ENCODE peak calls at places on chromosomes 13 and 19, in nine cellular contexts. One of them, this sample, is unnamed. For H3K36me3, the result is how much of the 10 kb centered on the place peaks cover.

GRCh38 chr19:16136185-16137067 is 7.1 kb upstream of the HSH2D start:
- DNase-seq in adrenal gland: no peak
- DNase-seq in HepG2: no peak
- DNase-seq in kidney epithelial cell: no peak
- DNase-seq in WERI-Rb-1: no peak
- DNase-seq in H1: no peak
- DNase-seq in tibial artery: no peak
- DNase-seq in neural progenitor cell: no peak
- DNase-seq in PC-3: no peak
- DNase-seq in this sample: no peak

GRCh38 chr13:30898721-30899188 is 7.3 kb upstream of the MEDAG start:
- DNase-seq in adrenal gland: peak
- DNase-seq in HepG2: peak
- DNase-seq in kidney epithelial cell: peak
- DNase-seq in WERI-Rb-1: no peak
- DNase-seq in H1: no peak
- DNase-seq in tibial artery: peak
- DNase-seq in neural progenitor cell: no peak
- DNase-seq in PC-3: peak
- DNase-seq in this sample: peak

GRCh38 chr19:38870612-38871011 is 7.5 kb downstream of the RINL start:
- DNase-seq in adrenal gland: no peak
- DNase-seq in HepG2: no peak
- DNase-seq in kidney epithelial cell: no peak
- DNase-seq in WERI-Rb-1: no peak
- DNase-seq in H1: no peak
- DNase-seq in tibial artery: no peak
- DNase-seq in neural progenitor cell: no peak
- DNase-seq in PC-3: no peak
- DNase-seq in this sample: no peak

GRCh38 chr13:30759748-30760147 is 24.4 kb downstream of the ALOX5AP start:
- DNase-seq in adrenal gland: no peak
- DNase-seq in HepG2: no peak
- DNase-seq in kidney epithelial cell: no peak
- DNase-seq in WERI-Rb-1: no peak
- DNase-seq in H1: no peak
- DNase-seq in tibial artery: no peak
- DNase-seq in neural progenitor cell: no peak
- DNase-seq in PC-3: no peak
- DNase-seq in this sample: peak

GRCh38 chr19:10288662-10289166 is 1.0 kb upstream of the ICAM5 start:
- DNase-seq in adrenal gland: no peak
- DNase-seq in HepG2: peak
- DNase-seq in kidney epithelial cell: no peak
- DNase-seq in WERI-Rb-1: peak
- DNase-seq in H1: peak
- DNase-seq in tibial artery: no peak
- DNase-seq in neural progenitor cell: peak
- DNase-seq in PC-3: peak
- DNase-seq in this sample: no peak

GRCh38 chr13:83498486-83499190 is 383.6 kb downstream of the SLITRK1 start:
- DNase-seq in adrenal gland: no peak
- DNase-seq in HepG2: no peak
- DNase-seq in kidney epithelial cell: no peak
- DNase-seq in WERI-Rb-1: no peak
- DNase-seq in H1: no peak
- DNase-seq in tibial artery: no peak
- DNase-seq in neural progenitor cell: no peak
- DNase-seq in PC-3: peak
- DNase-seq in this sample: peak

GRCh38 chr13:59710995-59711701 is 452.6 kb downstream of the DIAPH3 start:
- DNase-seq in adrenal gland: no peak
- DNase-seq in HepG2: no peak
- DNase-seq in kidney epithelial cell: no peak
- DNase-seq in WERI-Rb-1: no peak
- DNase-seq in H1: no peak
- DNase-seq in tibial artery: no peak
- DNase-seq in neural progenitor cell: no peak
- DNase-seq in PC-3: no peak
- DNase-seq in this sample: no peak

GRCh38 chr19:29260477-29261317 is 47.7 kb upstream of the UQCRFS1 start:
- DNase-seq in adrenal gland: peak
- DNase-seq in HepG2: peak
- DNase-seq in kidney epithelial cell: no peak
- DNase-seq in WERI-Rb-1: peak
- DNase-seq in H1: peak
- DNase-seq in tibial artery: no peak
- DNase-seq in neural progenitor cell: peak
- DNase-seq in PC-3: no peak
- DNase-seq in this sample: no peak

GRCh38 chr13:41763772-41764171 is 197.1 kb downstream of the VWA8 start:
- DNase-seq in adrenal gland: no peak
- DNase-seq in HepG2: no peak
- DNase-seq in kidney epithelial cell: no peak
- DNase-seq in WERI-Rb-1: no peak
- DNase-seq in H1: no peak
- DNase-seq in tibial artery: no peak
- DNase-seq in neural progenitor cell: no peak
- DNase-seq in PC-3: no peak
- DNase-seq in this sample: no peak

DNA sequence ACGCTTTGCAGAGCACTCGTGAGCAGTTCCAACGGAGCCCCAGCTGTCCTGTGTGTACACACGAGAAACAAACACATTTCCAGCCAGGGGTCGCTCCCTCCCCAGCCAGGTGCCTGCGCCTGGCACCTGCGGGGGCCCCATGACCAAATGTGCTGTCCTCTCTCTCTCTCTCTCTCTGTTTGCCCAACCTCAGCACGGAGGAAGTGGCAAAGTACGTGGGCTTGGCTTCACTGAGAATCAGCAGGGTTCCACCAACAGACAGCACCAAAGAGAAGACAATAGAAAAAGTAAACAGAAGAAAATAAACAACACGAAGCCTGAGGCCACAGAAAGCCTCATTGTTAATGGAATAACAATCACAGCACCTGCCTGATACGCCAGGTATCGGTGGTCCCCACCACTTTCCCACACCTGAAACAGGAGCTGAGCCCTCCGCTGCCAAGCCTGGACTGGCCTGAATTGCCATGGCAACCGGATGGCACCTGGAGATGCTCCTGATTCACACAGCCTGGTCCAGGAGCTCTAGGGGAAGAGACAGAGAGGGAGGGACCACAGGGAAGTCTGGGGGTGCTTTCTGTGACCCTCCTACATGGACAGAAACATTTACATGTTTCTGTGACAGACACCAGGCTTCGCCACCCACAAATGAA is 103.9 kb upstream of the CACNA1A start:
- DNase-seq in adrenal gland: no peak
- DNase-seq in HepG2: no peak
- DNase-seq in kidney epithelial cell: no peak
- DNase-seq in WERI-Rb-1: peak
- DNase-seq in H1: no peak
- DNase-seq in tibial artery: no peak
- DNase-seq in neural progenitor cell: peak
- DNase-seq in PC-3: peak
- DNase-seq in this sample: no peak
- TF ChIP-seq CTCF in adrenal gland: no peak
- TF ChIP-seq CTCF in HepG2: peak
- TF ChIP-seq CTCF in kidney epithelial cell: no peak
- TF ChIP-seq CTCF in WERI-Rb-1: no peak
- TF ChIP-seq CTCF in H1: peak
- TF ChIP-seq CTCF in tibial artery: no peak
- TF ChIP-seq CTCF in neural progenitor cell: peak
- TF ChIP-seq CTCF in PC-3: peak
- TF ChIP-seq CTCF in this sample: no peak

GRCh38 chr13:22736084-22736767 is 444.6 kb upstream of the SGCG start:
- DNase-seq in adrenal gland: no peak
- DNase-seq in HepG2: no peak
- DNase-seq in kidney epithelial cell: no peak
- DNase-seq in WERI-Rb-1: no peak
- DNase-seq in H1: no peak
- DNase-seq in tibial artery: no peak
- DNase-seq in neural progenitor cell: no peak
- DNase-seq in PC-3: no peak
- DNase-seq in this sample: no peak
- H3K4me3 ChIP-seq in adrenal gland: no peak
- H3K4me3 ChIP-seq in HepG2: no peak
- H3K4me3 ChIP-seq in kidney epithelial cell: no peak
- H3K4me3 ChIP-seq in WERI-Rb-1: no peak
- H3K4me3 ChIP-seq in H1: no peak
- H3K4me3 ChIP-seq in tibial artery: no peak
- H3K4me3 ChIP-seq in neural progenitor cell: no peak
- H3K4me3 ChIP-seq in PC-3: no peak
- H3K4me3 ChIP-seq in this sample: no peak

GRCh38 chr19:40374084-40374483 is 15.9 kb downstream of the HIPK4 start:
- DNase-seq in adrenal gland: peak
- DNase-seq in HepG2: no peak
- DNase-seq in kidney epithelial cell: no peak
- DNase-seq in WERI-Rb-1: no peak
- DNase-seq in H1: no peak
- DNase-seq in tibial artery: no peak
- DNase-seq in neural progenitor cell: no peak
- DNase-seq in PC-3: no peak
- DNase-seq in this sample: no peak
- H3K36me3 ChIP-seq in adrenal gland: under half
- H3K36me3 ChIP-seq in HepG2: under half
- H3K36me3 ChIP-seq in kidney epithelial cell: under half
- H3K36me3 ChIP-seq in WERI-Rb-1: under half
- H3K36me3 ChIP-seq in H1: under half
- H3K36me3 ChIP-seq in tibial artery: half or more
- H3K36me3 ChIP-seq in neural progenitor cell: under half
- H3K36me3 ChIP-seq in PC-3: under half
- H3K36me3 ChIP-seq in this sample: under half

GRCh38 chr13:74015137-74015536 is 119.1 kb downstream of the KLF12 start:
- DNase-seq in adrenal gland: no peak
- DNase-seq in HepG2: no peak
- DNase-seq in kidney epithelial cell: no peak
- DNase-seq in WERI-Rb-1: no peak
- DNase-seq in H1: no peak
- DNase-seq in tibial artery: no peak
- DNase-seq in neural progenitor cell: no peak
- DNase-seq in PC-3: peak
- DNase-seq in this sample: no peak
- TF ChIP-seq CTCF in adrenal gland: no peak
- TF ChIP-seq CTCF in HepG2: no peak
- TF ChIP-seq CTCF in kidney epithelial cell: peak
- TF ChIP-seq CTCF in WERI-Rb-1: no peak
- TF ChIP-seq CTCF in H1: peak
- TF ChIP-seq CTCF in tibial artery: no peak
- TF ChIP-seq CTCF in neural progenitor cell: peak
- TF ChIP-seq CTCF in PC-3: peak
- TF ChIP-seq CTCF in this sample: no peak

DNA sequence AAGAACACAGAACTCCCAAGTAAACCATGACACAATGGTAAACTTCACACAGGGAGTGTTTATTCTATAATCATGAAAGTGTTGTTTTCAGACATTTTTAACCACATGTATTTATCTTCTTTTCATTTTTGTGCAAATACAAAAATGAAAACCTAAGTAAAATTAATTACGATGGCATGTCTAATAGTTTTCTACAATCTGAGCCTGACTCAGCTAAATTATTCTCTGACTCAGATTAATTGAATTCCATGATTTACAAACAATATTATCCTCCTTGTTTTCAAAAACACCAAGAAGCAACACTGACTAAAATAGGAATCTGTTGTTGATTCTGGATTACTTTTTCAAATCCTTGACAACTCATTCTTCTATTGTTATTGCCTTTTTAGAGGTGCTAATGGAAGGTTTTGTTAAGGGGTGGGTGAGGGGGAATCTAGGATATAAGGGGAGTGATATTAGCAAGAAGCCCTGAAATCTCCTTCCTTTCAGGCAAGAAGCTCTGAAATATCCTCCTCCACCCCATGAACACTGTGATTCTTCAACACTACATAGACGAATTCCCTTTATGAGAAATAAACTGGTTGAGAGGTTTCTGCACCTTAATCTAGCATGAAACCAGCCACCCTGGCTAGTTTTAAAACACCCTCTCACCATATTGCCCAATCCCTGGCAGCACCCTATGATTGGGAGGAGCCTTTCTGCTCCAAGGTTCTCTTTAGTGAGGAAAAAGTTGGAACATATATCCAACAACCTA is 1057.7 kb upstream of the PCDH20 start:
- DNase-seq in adrenal gland: no peak
- DNase-seq in HepG2: no peak
- DNase-seq in kidney epithelial cell: no peak
- DNase-seq in WERI-Rb-1: no peak
- DNase-seq in H1: no peak
- DNase-seq in tibial artery: no peak
- DNase-seq in neural progenitor cell: no peak
- DNase-seq in PC-3: no peak
- DNase-seq in this sample: no peak
- H3K4me3 ChIP-seq in adrenal gland: no peak
- H3K4me3 ChIP-seq in HepG2: no peak
- H3K4me3 ChIP-seq in kidney epithelial cell: no peak
- H3K4me3 ChIP-seq in WERI-Rb-1: no peak
- H3K4me3 ChIP-seq in H1: peak
- H3K4me3 ChIP-seq in tibial artery: no peak
- H3K4me3 ChIP-seq in neural progenitor cell: no peak
- H3K4me3 ChIP-seq in PC-3: no peak
- H3K4me3 ChIP-seq in this sample: no peak

DNA sequence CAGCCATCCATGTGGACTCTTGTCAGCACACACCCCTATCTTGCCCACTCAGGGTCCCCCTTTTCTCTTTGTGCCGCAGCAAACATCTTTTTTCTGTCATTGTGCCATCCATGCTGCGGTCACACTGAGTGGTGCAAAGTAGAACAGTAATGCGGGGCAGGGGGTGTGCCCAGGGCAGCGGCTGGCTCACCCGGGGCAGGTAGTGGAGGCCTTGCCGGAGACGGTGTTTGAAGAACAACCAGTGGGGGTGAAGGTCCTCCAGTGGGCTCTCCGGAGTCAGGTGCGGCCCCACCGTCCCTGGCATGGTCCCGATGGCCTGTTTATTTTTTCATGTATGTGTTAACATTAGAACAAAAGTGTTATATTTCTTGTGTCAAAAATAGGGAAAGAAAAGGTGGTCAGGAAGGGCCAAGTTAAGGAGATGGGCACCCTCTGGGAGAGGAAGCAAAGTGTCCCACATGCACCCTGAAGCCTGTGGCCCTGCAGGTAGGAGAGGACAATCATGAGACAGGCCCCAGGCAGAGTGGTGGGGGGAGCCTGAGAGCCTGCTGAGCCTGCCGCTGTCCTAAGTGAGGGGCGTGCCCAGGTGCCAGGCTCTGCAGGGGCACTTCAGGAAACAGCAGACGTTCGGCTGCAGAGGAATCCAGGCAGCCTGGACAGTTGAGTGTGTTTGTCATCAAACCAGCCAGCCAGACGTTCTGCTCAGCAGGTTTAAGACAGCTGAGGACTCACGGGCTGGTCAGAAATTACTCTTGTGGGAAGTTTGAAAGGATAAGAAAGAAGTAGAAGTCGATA is 12.3 kb downstream of the TSSK6 start:
- DNase-seq in adrenal gland: no peak
- DNase-seq in HepG2: no peak
- DNase-seq in kidney epithelial cell: no peak
- DNase-seq in WERI-Rb-1: no peak
- DNase-seq in H1: no peak
- DNase-seq in tibial artery: no peak
- DNase-seq in neural progenitor cell: no peak
- DNase-seq in PC-3: no peak
- DNase-seq in this sample: no peak
- H3K36me3 ChIP-seq in adrenal gland: under half
- H3K36me3 ChIP-seq in HepG2: half or more
- H3K36me3 ChIP-seq in kidney epithelial cell: under half
- H3K36me3 ChIP-seq in WERI-Rb-1: half or more
- H3K36me3 ChIP-seq in H1: half or more
- H3K36me3 ChIP-seq in tibial artery: half or more
- H3K36me3 ChIP-seq in neural progenitor cell: under half
- H3K36me3 ChIP-seq in PC-3: under half
- H3K36me3 ChIP-seq in this sample: half or more